ENCODE peak calls at places on chromosomes 11 and 22, in seven cellular contexts. I, S, O, A, D, E and P are unnamed samples. For H3K4me1, the result is how much of the 10 kb centered on the place peaks cover.

GRCh38 chr11:81869337-81870065 is 864.2 kb downstream of the FAM181B start:
- DNase-seq in S (no peak), D (peak), A (peak), E (no peak), O (peak), I (peak), P (no peak)

GRCh38 chr22:23521442-23522113 is 58.5 kb downstream of the IGLL1 start:
- DNase-seq in O (peak), S (peak), I (peak), E (peak), D (peak), A (peak), P (peak)

GRCh38 chr11:105389952-105390351 is 219.9 kb upstream of the GRIA4 start:
- DNase-seq in A (no peak), D (no peak), E (no peak), I (no peak), O (no peak), S (no peak), P (no peak)

GRCh38 chr11:10886652-10887250 is 28.9 kb upstream of the ZBED5 start:
- DNase-seq in A (no peak), E (no peak), I (peak), D (no peak), S (no peak), O (no peak), P (no peak)

GRCh38 chr11:59559886-59560285 is 48.5 kb downstream of the OR4D9 start:
- DNase-seq in O (no peak), S (no peak), A (no peak), E (no peak), I (no peak), D (no peak), P (no peak)

GRCh38 chr11:72048718-72049460 is 31.5 kb downstream of the NUMA1 start:
- DNase-seq in I (peak), A (no peak), D (no peak), O (no peak), S (no peak), E (no peak), P (no peak)

GRCh38 chr11:96218013-96218412 is 125.0 kb downstream of the MAML2 start:
- DNase-seq in A (no peak), E (no peak), O (no peak), S (no peak), I (no peak), D (no peak), P (no peak)

GRCh38 chr22:36839356-36840073 is 21.3 kb upstream of the NCF4 start:
- DNase-seq in O (no peak), S (no peak), A (no peak), I (peak), E (no peak), D (no peak), P (no peak)

GRCh38 chr22:35212020-35212419 is 45.3 kb upstream of the HMGXB4 start:
- DNase-seq in S (no peak), D (no peak), A (no peak), E (no peak), O (no peak), I (peak), P (no peak)

GRCh38 chr11:19715373-19715772 is 2.7 kb downstream of the NAV2 start:
- DNase-seq in E (no peak), D (no peak), S (no peak), A (no peak), I (peak), O (no peak), P (no peak)

GRCh38 chr22:36731916-36732315 is 28.4 kb upstream of the CACNG2 start:
- DNase-seq in D (no peak), I (no peak), S (no peak), A (no peak), O (no peak), E (no peak), P (no peak)

GRCh38 chr11:56521955-56522354 is 21.1 kb downstream of the OR5M11 start:
- DNase-seq in I (no peak), D (no peak), E (no peak), S (no peak), O (no peak), A (no peak), P (no peak)

GRCh38 chr22:35510481-35510934 is 30.1 kb upstream of the RASD2 start:
- DNase-seq in E (no peak), D (no peak), S (no peak), I (no peak), O (no peak), A (no peak), P (no peak)

GRCh38 chr11:36453678-36454077 is 56.4 kb downstream of the TRAF6 start:
- DNase-seq in S (no peak), O (no peak), A (no peak), D (no peak), E (no peak), I (peak), P (no peak)

GRCh38 chr22:27391092-27391770 is 410.3 kb downstream of the MN1 start:
- DNase-seq in O (no peak), A (no peak), I (peak), D (no peak), S (peak), E (no peak), P (no peak)

GRCh38 chr22:37208401-37209139 is 3.7 kb downstream of the SSTR3 start:
- DNase-seq in E (no peak), S (no peak), A (no peak), D (no peak), O (no peak), I (no peak), P (no peak)

GRCh38 chr22:39514373-39514973 is 5.9 kb upstream of the ATF4 start:
- DNase-seq in O (peak), I (peak), S (peak), E (peak), A (peak), D (no peak), P (no peak)

GRCh38 chr11:134362192-134362901 is 30.6 kb downstream of the GLB1L2 start:
- DNase-seq in A (no peak), S (no peak), I (no peak), E (peak), D (no peak), O (no peak), P (no peak)

DNA sequence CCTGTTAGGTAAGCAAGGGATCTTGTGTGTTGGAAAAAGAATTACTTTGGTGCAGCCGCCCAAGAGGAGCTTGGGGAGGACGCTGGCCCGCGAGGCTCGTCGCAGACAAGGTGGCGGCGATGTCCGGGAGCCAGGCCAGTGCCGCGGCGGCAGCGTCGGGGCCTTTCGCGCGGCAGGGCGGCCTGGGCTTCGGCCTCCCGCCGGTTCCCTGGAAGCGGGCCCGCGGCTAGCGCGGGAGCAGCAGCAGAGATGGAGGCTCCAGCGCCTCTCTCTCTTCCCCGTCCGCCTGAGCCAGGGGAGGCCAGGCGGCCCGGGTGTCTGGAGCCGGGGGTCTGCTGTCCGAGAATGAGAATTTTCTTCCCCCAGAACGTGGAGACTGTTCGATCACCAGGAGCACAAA is 82.8 kb downstream of the GGT1 start:
- DNase-seq in I (peak), A (no peak), S (no peak), O (no peak), E (no peak), D (no peak), P (no peak)
- H3K4me3 ChIP-seq in I (no peak), A (no peak), S (no peak), O (no peak), E (peak), D (no peak), P (no peak)

DNA sequence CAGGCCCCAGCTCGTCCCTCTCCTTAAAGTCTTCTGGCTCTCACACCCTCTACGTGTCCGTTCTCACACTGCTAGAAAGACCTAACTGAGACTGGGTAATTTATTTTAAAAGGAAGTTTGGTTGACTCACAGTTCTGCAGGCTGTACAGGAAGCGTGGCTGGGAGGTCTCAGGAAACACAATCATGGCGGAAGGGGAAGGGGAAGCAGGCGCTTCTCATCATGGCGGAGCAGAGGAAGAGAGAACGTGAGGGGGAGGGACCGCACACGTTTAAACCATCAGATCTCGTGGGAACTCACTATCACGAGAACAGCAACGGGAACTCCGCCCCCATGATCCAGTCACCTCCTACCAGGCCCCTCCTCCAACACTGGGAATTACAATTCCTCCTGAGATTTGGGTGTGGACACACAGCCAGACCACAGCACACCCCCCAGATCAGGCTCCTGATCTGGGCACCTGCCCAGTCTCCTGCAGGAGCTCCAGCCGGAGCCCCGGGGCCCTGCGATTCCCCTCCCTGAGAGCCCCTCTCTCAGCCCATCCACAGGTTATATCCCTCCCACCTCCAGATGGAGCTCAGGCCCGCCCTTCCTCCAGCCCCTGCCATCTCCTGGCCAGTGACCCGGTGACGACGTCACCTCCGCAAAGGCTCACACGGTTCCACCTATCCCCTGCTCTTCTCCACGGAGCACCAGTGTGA is 170.2 kb downstream of the BRD1 start:
- DNase-seq in A (peak), O (peak), E (peak), S (peak), D (peak), I (no peak), P (peak)
- H3K27ac ChIP-seq in A (peak), O (no peak), E (peak), S (peak), D (no peak), I (no peak), P (peak)

GRCh38 chr11:69351460-69351859 is 57.5 kb downstream of the MYEOV start:
- DNase-seq in A (no peak), O (no peak), D (no peak), S (no peak), I (peak), E (no peak), P (no peak)

GRCh38 chr11:69350596-69350995 is 56.6 kb downstream of the MYEOV start:
- DNase-seq in A (no peak), E (no peak), D (no peak), I (no peak), S (no peak), O (no peak), P (no peak)

GRCh38 chr11:69352181-69352580 is 58.2 kb downstream of the MYEOV start:
- DNase-seq in O (no peak), A (no peak), D (no peak), I (no peak), S (peak), E (no peak), P (no peak)

GRCh38 chr11:69348414-69349235 is 54.7 kb downstream of the MYEOV start:
- DNase-seq in O (no peak), A (no peak), S (peak), E (no peak), D (no peak), I (no peak), P (peak)

GRCh38 chr11:69350040-69350439 is 56.1 kb downstream of the MYEOV start:
- DNase-seq in E (no peak), S (no peak), I (no peak), D (no peak), O (no peak), A (no peak), P (no peak)
- H3K4me1 ChIP-seq in E (under half), S (under half), I (under half), D (under half), O (under half), A (under half), P (under half)

GRCh38 chr11:120512727-120513435 is 1.3 kb downstream of the GRIK4 start:
- DNase-seq in E (peak), A (no peak), O (no peak), S (no peak), D (no peak), I (no peak), P (no peak)
- H3K4me3 ChIP-seq in E (no peak), A (no peak), O (no peak), S (no peak), D (no peak), I (no peak), P (no peak)